ENCODE peak calls at places on chromosomes 16 and 17, in seven cellular contexts. T is NCI-H1105, Z is T-cell, I is cardiac muscle cell, O is SK-N-DZ, N is AG10803, K is mesendoderm. S is an unnamed sample.

GRCh38 chr17:76635659-76636360 is 7.7 kb downstream of the ST6GALNAC1 start:
- DNase-seq in Z (no peak), K (no peak), T (no peak), O (peak), I (no peak), N (no peak), S (no peak)

GRCh38 chr16:11079657-11080187 is 135.4 kb downstream of the CLEC16A start:
- DNase-seq in Z (no peak), I (no peak), O (peak), T (no peak), K (no peak), N (peak), S (no peak)

GRCh38 chr17:6517017-6517416 is 39.3 kb downstream of the PITPNM3 start:
- DNase-seq in O (no peak), Z (no peak), K (no peak), I (no peak), N (no peak), T (no peak), S (no peak)

GRCh38 chr16:74700206-74701040 is at the start of gene MLKL:
- DNase-seq in K (peak), O (no peak), Z (peak), T (no peak), I (peak), N (peak), S (peak)

GRCh38 chr17:3965123-3965800 is 1.0 kb upstream of the ATP2A3 start:
- DNase-seq in O (peak), N (no peak), Z (peak), I (peak), K (peak), T (peak), S (peak)

GRCh38 chr17:57645950-57646686 is 99.0 kb downstream of the CCDC182 start:
- DNase-seq in Z (no peak), I (no peak), O (no peak), K (no peak), N (no peak), T (no peak), S (no peak)

GRCh38 chr16:865026-865425 is 64.5 kb upstream of the GNG13 start:
- DNase-seq in N (no peak), I (no peak), O (no peak), K (no peak), Z (no peak), T (no peak), S (no peak)

GRCh38 chr17:63841350-63842172 is 924 bp downstream of the SMARCD2 start:
- DNase-seq in T (no peak), K (peak), I (peak), Z (no peak), O (peak), N (peak), S (peak)

GRCh38 chr17:9401434-9401833 is 174.2 kb downstream of the STX8 start:
- DNase-seq in N (peak), I (peak), T (no peak), Z (no peak), K (peak), O (no peak), S (no peak)

GRCh38 chr17:38706625-38707298 is 1.7 kb downstream of the MLLT6 start:
- DNase-seq in Z (no peak), T (no peak), O (no peak), I (peak), N (no peak), K (no peak), S (peak)

GRCh38 chr17:11598274-11599221 is at the start of gene DNAH9:
- DNase-seq in K (peak), T (peak), N (peak), I (peak), O (peak), Z (no peak), S (peak)

GRCh38 chr16:2926660-2927646 is 15.2 kb downstream of the FLYWCH1 start:
- DNase-seq in N (peak), T (peak), I (peak), O (peak), K (peak), Z (peak), S (peak)

GRCh38 chr17:9725575-9725974 is 65.8 kb downstream of the DHRS7C start:
- DNase-seq in N (no peak), T (no peak), K (no peak), Z (no peak), I (no peak), O (no peak), S (peak)

GRCh38 chr16:85306071-85306792 is 194.0 kb upstream of the CIBAR2 start:
- DNase-seq in Z (peak), T (no peak), K (peak), I (peak), O (peak), N (peak), S (peak)

GRCh38 chr17:36747861-36748260 is 146.5 kb downstream of the MRM1 start:
- DNase-seq in N (no peak), Z (no peak), O (no peak), I (no peak), K (no peak), T (no peak), S (no peak)

GRCh38 chr16:81581107-81581506 is 136.5 kb downstream of the CMIP start:
- DNase-seq in K (no peak), Z (no peak), I (no peak), T (no peak), O (no peak), N (no peak), S (no peak)

GRCh38 chr17:4934173-4934979 is 2.3 kb downstream of the GP1BA start:
- DNase-seq in N (peak), T (peak), O (no peak), Z (no peak), I (no peak), K (peak), S (no peak)

GRCh38 chr17:38403491-38403890 is 24.8 kb upstream of the ARHGAP23 start:
- DNase-seq in N (peak), T (no peak), O (peak), Z (no peak), K (peak), I (no peak), S (no peak)

GRCh38 chr16:31145398-31145990 is 4.4 kb downstream of the PRSS36 start:
- DNase-seq in I (no peak), K (no peak), O (no peak), Z (no peak), T (no peak), N (no peak), S (no peak)

GRCh38 chr16:2082171-2082982 is 34.6 kb downstream of the TSC2 start:
- DNase-seq in N (no peak), K (no peak), Z (no peak), T (no peak), I (no peak), O (peak), S (peak)

GRCh38 chr17:9002236-9002609 is 19.1 kb upstream of the NTN1 start:
- DNase-seq in I (no peak), O (no peak), T (no peak), N (no peak), Z (no peak), K (peak), S (peak)

GRCh38 chr17:11144358-11145233 is 96.4 kb upstream of the SHISA6 start:
- DNase-seq in K (peak), I (peak), N (peak), Z (no peak), T (peak), O (no peak), S (peak)

GRCh38 chr16:66115373-66115772 is 251.1 kb upstream of the CDH5 start:
- DNase-seq in N (no peak), Z (no peak), O (no peak), I (no peak), T (no peak), K (peak), S (no peak)

GRCh38 chr17:13417551-13417950 is 184.2 kb downstream of the HS3ST3A1 start:
- DNase-seq in Z (no peak), T (no peak), N (no peak), I (no peak), K (no peak), O (no peak), S (no peak)

GRCh38 chr17:40726919-40727318 is 23.4 kb upstream of the KRT24 start:
- DNase-seq in Z (no peak), I (no peak), N (no peak), T (no peak), K (peak), O (no peak), S (no peak)

GRCh38 chr16:50846511-50846910 is 104.6 kb downstream of the CYLD start:
- DNase-seq in O (no peak), Z (no peak), K (no peak), T (no peak), I (no peak), N (no peak), S (no peak)

GRCh38 chr17:2058521-2059124 is 3.7 kb downstream of the HIC1 start:
- DNase-seq in I (peak), N (no peak), K (peak), T (no peak), Z (no peak), O (no peak), S (peak)

GRCh38 chr16:12547608-12547922 is 256.1 kb downstream of the CPPED1 start:
- DNase-seq in N (no peak), K (no peak), T (no peak), I (no peak), Z (no peak), O (no peak), S (no peak)

GRCh38 chr16:65767125-65767524 is 599.4 kb upstream of the CDH5 start:
- DNase-seq in Z (no peak), T (no peak), O (peak), I (peak), N (no peak), K (peak), S (no peak)